ENCODE peak calls at places on chromosomes 11 and 22, in four cellular contexts. One of them, this sample, is unnamed.
A peak's percentile ranks its signal among the peaks of the same experiment; 100 is the strongest.

GRCh38 chr11:76577199-76577920 is 93.2 kb downstream of the LRRC32 start:
- DNase-seq in neuronal stem cell: no peak
- DNase-seq in neural progenitor cell: no peak
- DNase-seq in CD8-positive, alpha-beta memory T cell: no peak
- DNase-seq in this sample: no peak

GRCh38 chr11:120337896-120338840 is 2.0 kb downstream of the ARHGEF12 start:
- DNase-seq in neuronal stem cell: no peak
- DNase-seq in neural progenitor cell: peak; percentile 16
- DNase-seq in CD8-positive, alpha-beta memory T cell: no peak
- DNase-seq in this sample: no peak

GRCh38 chr11:71554996-71555395 is 6.8 kb downstream of the KRTAP5-9 start:
- DNase-seq in neuronal stem cell: no peak
- DNase-seq in neural progenitor cell: no peak
- DNase-seq in CD8-positive, alpha-beta memory T cell: no peak
- DNase-seq in this sample: no peak

GRCh38 chr11:102177974-102178631 is 67.9 kb downstream of the YAP1 start:
- DNase-seq in neuronal stem cell: no peak
- DNase-seq in neural progenitor cell: no peak
- DNase-seq in CD8-positive, alpha-beta memory T cell: no peak
- DNase-seq in this sample: no peak

GRCh38 chr11:36235750-36236149 is 53.5 kb downstream of the COMMD9 start:
- DNase-seq in neuronal stem cell: no peak
- DNase-seq in neural progenitor cell: no peak
- DNase-seq in CD8-positive, alpha-beta memory T cell: no peak
- DNase-seq in this sample: no peak

GRCh38 chr11:102950622-102951081 is 4.9 kb downstream of the MMP13 start:
- DNase-seq in neuronal stem cell: no peak
- DNase-seq in neural progenitor cell: no peak
- DNase-seq in CD8-positive, alpha-beta memory T cell: no peak
- DNase-seq in this sample: no peak

GRCh38 chr11:125301301-125301700 is 136.8 kb downstream of the PKNOX2 start:
- DNase-seq in neuronal stem cell: no peak
- DNase-seq in neural progenitor cell: no peak
- DNase-seq in CD8-positive, alpha-beta memory T cell: no peak
- DNase-seq in this sample: no peak

GRCh38 chr11:114762437-114762836 is 84.1 kb downstream of the NXPE2 start:
- DNase-seq in neuronal stem cell: peak; percentile 46
- DNase-seq in neural progenitor cell: peak; percentile 83
- DNase-seq in CD8-positive, alpha-beta memory T cell: no peak
- DNase-seq in this sample: peak; percentile 64

GRCh38 chr22:24540470-24540869 is 14.5 kb downstream of the GUCD1 start:
- DNase-seq in neuronal stem cell: no peak
- DNase-seq in neural progenitor cell: no peak
- DNase-seq in CD8-positive, alpha-beta memory T cell: no peak
- DNase-seq in this sample: no peak

GRCh38 chr11:125679397-125679796 is 1.2 kb downstream of the ACRV1 start:
- DNase-seq in neuronal stem cell: no peak
- DNase-seq in neural progenitor cell: no peak
- DNase-seq in CD8-positive, alpha-beta memory T cell: no peak
- DNase-seq in this sample: no peak

GRCh38 chr11:126862664-126863247 is 137.8 kb downstream of the KIRREL3 start:
- DNase-seq in neuronal stem cell: no peak
- DNase-seq in neural progenitor cell: peak; percentile 48
- DNase-seq in CD8-positive, alpha-beta memory T cell: no peak
- DNase-seq in this sample: peak; percentile 11

GRCh38 chr11:14980854-14981253 is 8.7 kb upstream of the CALCA start:
- DNase-seq in neuronal stem cell: no peak
- DNase-seq in neural progenitor cell: no peak
- DNase-seq in CD8-positive, alpha-beta memory T cell: no peak
- DNase-seq in this sample: no peak

GRCh38 chr11:119797736-119798135 is 68.7 kb upstream of the NECTIN1 start:
- DNase-seq in neuronal stem cell: peak; percentile 53
- DNase-seq in neural progenitor cell: peak; percentile 77
- DNase-seq in CD8-positive, alpha-beta memory T cell: no peak
- DNase-seq in this sample: no peak

GRCh38 chr11:2311456-2312201 is 9.8 kb downstream of the TSPAN32 start:
- DNase-seq in neuronal stem cell: no peak
- DNase-seq in neural progenitor cell: no peak
- DNase-seq in CD8-positive, alpha-beta memory T cell: no peak
- DNase-seq in this sample: no peak

GRCh38 chr22:47148956-47149748 is 386.7 kb downstream of the TBC1D22A start:
- DNase-seq in neuronal stem cell: no peak
- DNase-seq in neural progenitor cell: no peak
- DNase-seq in CD8-positive, alpha-beta memory T cell: no peak
- DNase-seq in this sample: no peak

GRCh38 chr11:118889796-118890195 is 6.1 kb downstream of the CXCR5 start:
- DNase-seq in neuronal stem cell: no peak
- DNase-seq in neural progenitor cell: no peak
- DNase-seq in CD8-positive, alpha-beta memory T cell: no peak
- DNase-seq in this sample: no peak

GRCh38 chr22:30327864-30328345 is 1.2 kb upstream of the TBC1D10A start:
- DNase-seq in neuronal stem cell: no peak
- DNase-seq in neural progenitor cell: peak; percentile 31
- DNase-seq in CD8-positive, alpha-beta memory T cell: no peak
- DNase-seq in this sample: no peak

GRCh38 chr11:19912206-19913118 is 199.8 kb downstream of the NAV2 start:
- DNase-seq in neuronal stem cell: no peak
- DNase-seq in neural progenitor cell: peak; percentile 32
- DNase-seq in CD8-positive, alpha-beta memory T cell: no peak
- DNase-seq in this sample: no peak

DNA sequence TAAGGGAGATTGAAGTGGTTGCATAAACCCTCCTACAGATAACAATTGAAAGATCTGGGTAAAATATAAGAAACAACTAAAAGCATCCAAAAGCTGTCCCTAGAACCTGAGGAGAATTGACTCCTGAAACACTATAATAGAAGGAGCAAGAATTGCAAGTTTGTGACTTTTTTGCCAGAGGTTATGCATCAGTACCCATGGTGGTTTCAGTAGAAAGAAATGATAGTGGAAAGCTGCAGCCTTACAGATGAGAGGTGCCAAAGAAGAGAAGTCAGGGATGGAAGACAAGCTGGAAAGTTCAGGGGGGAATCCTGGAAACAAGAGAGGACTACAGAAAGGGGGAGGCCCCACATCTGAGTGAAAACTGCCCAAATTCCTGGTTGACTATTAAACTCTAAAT is 80.7 kb downstream of the PACS1 start:
- DNase-seq in neuronal stem cell: no peak
- DNase-seq in neural progenitor cell: no peak
- DNase-seq in CD8-positive, alpha-beta memory T cell: no peak
- DNase-seq in this sample: no peak
- H3K27ac ChIP-seq in neuronal stem cell: no peak overlapping the region
- H3K27ac ChIP-seq in neural progenitor cell: no peak overlapping the region
- H3K27ac ChIP-seq in CD8-positive, alpha-beta memory T cell: no peak overlapping the region
- H3K27ac ChIP-seq in this sample: no peak overlapping the region

GRCh38 chr22:21736084-21736642 is 569 bp upstream of the YPEL1 start:
- DNase-seq in neuronal stem cell: no peak
- DNase-seq in neural progenitor cell: no peak
- DNase-seq in CD8-positive, alpha-beta memory T cell: no peak
- DNase-seq in this sample: no peak
- H3K4me3 ChIP-seq in neuronal stem cell: peak overlapping the region; percentile 74
- H3K4me3 ChIP-seq in neural progenitor cell: peak overlapping the region; percentile 41
- H3K4me3 ChIP-seq in CD8-positive, alpha-beta memory T cell: peak overlapping the region; percentile 33
- H3K4me3 ChIP-seq in this sample: peak overlapping the region; percentile 57

GRCh38 chr22:37625737-37626136 is 13.7 kb upstream of the SH3BP1 start:
- DNase-seq in neuronal stem cell: no peak
- DNase-seq in neural progenitor cell: no peak
- DNase-seq in CD8-positive, alpha-beta memory T cell: no peak
- DNase-seq in this sample: no peak

GRCh38 chr22:37627545-37627944 is 11.9 kb upstream of the SH3BP1 start:
- DNase-seq in neuronal stem cell: no peak
- DNase-seq in neural progenitor cell: no peak
- DNase-seq in CD8-positive, alpha-beta memory T cell: peak; percentile 75
- DNase-seq in this sample: no peak

GRCh38 chr22:37626144-37626543 is 13.3 kb upstream of the SH3BP1 start:
- DNase-seq in neuronal stem cell: no peak
- DNase-seq in neural progenitor cell: no peak
- DNase-seq in CD8-positive, alpha-beta memory T cell: no peak
- DNase-seq in this sample: no peak

GRCh38 chr22:37626556-37627075 is 12.9 kb upstream of the SH3BP1 start:
- DNase-seq in neuronal stem cell: no peak
- DNase-seq in neural progenitor cell: no peak
- DNase-seq in CD8-positive, alpha-beta memory T cell: no peak
- DNase-seq in this sample: no peak

DNA sequence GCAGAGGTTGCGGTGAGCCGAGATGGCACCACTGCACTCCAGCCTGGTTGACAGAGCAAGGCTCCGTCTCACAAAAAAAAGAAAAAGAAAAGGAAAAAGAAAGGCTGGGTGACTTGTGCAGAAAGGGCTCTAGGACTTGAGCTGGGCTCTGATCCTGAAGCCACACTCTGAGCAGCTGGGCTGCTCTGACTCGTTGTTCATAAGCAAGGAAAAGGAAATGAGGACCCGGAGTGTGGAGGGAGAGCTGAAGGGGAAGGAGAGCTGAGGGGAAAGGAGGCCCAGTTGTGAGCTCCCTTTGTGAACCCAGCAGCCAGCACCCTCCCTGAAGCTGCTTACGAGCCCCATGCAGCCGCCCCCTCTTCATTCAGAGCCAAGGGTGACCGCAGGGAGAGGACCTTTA is 12.4 kb upstream of the SH3BP1 start:
- DNase-seq in neuronal stem cell: no peak
- DNase-seq in neural progenitor cell: no peak
- DNase-seq in CD8-positive, alpha-beta memory T cell: no peak
- DNase-seq in this sample: no peak
- H3K27ac ChIP-seq in neuronal stem cell: no peak overlapping the region
- H3K27ac ChIP-seq in neural progenitor cell: no peak overlapping the region
- H3K27ac ChIP-seq in CD8-positive, alpha-beta memory T cell: peak overlapping the region; percentile 38
- H3K27ac ChIP-seq in this sample: no peak overlapping the region

DNA sequence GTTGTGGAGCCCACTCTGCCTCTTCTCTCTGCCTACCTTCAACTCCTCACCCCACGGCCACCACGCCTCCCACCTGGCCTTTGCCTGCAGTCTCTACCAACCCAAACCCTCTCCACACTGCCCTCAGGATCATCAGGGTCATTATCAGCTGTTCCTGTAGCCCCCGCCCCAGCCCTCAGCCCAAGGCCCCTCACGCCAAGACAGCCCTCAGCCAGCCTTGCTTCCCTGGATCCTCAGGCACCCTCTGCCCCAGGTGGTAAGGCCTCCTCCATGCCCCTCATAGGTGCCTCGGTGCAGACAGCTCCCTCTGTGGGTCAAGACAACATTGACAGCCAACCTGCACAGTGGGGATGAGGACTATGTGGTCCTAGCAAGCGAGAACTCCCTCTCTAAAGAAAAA is 1.7 kb downstream of the SBF1 start:
- DNase-seq in neuronal stem cell: no peak
- DNase-seq in neural progenitor cell: peak; percentile 38
- DNase-seq in CD8-positive, alpha-beta memory T cell: peak; percentile 62
- DNase-seq in this sample: no peak
- H3K4me3 ChIP-seq in neuronal stem cell: peak overlapping the region; percentile 80
- H3K4me3 ChIP-seq in neural progenitor cell: no peak overlapping the region
- H3K4me3 ChIP-seq in CD8-positive, alpha-beta memory T cell: peak overlapping the region; percentile 74
- H3K4me3 ChIP-seq in this sample: no peak overlapping the region

GRCh38 chr22:39532215-39533071 is at the start of gene RPS19BP1:
- DNase-seq in neuronal stem cell: peak; percentile 99
- DNase-seq in neural progenitor cell: peak; percentile 99
- DNase-seq in CD8-positive, alpha-beta memory T cell: peak; percentile 99
- DNase-seq in this sample: peak; percentile 100

GRCh38 chr22:39534591-39535301 is 2.2 kb upstream of the RPS19BP1 start:
- DNase-seq in neuronal stem cell: peak; percentile 89
- DNase-seq in neural progenitor cell: peak; percentile 94
- DNase-seq in CD8-positive, alpha-beta memory T cell: peak; percentile 74
- DNase-seq in this sample: no peak

GRCh38 chr22:39535302-39535805 is 2.8 kb upstream of the RPS19BP1 start:
- DNase-seq in neuronal stem cell: no peak
- DNase-seq in neural progenitor cell: no peak
- DNase-seq in CD8-positive, alpha-beta memory T cell: no peak
- DNase-seq in this sample: no peak

GRCh38 chr22:39535831-39536449 is 3.4 kb upstream of the RPS19BP1 start:
- DNase-seq in neuronal stem cell: no peak
- DNase-seq in neural progenitor cell: no peak
- DNase-seq in CD8-positive, alpha-beta memory T cell: no peak
- DNase-seq in this sample: no peak

GRCh38 chr22:39534092-39534506 is 1.6 kb upstream of the RPS19BP1 start:
- DNase-seq in neuronal stem cell: no peak
- DNase-seq in neural progenitor cell: no peak
- DNase-seq in CD8-positive, alpha-beta memory T cell: no peak
- DNase-seq in this sample: no peak
- H3K27ac ChIP-seq in neuronal stem cell: no peak overlapping the region
- H3K27ac ChIP-seq in neural progenitor cell: no peak overlapping the region
- H3K27ac ChIP-seq in CD8-positive, alpha-beta memory T cell: no peak overlapping the region
- H3K27ac ChIP-seq in this sample: no peak overlapping the region

GRCh38 chr11:73660497-73661034 is 14.2 kb downstream of the PLEKHB1 start:
- DNase-seq in neuronal stem cell: no peak
- DNase-seq in neural progenitor cell: no peak
- DNase-seq in CD8-positive, alpha-beta memory T cell: no peak
- DNase-seq in this sample: no peak
- H3K4me3 ChIP-seq in neuronal stem cell: no peak overlapping the region
- H3K4me3 ChIP-seq in neural progenitor cell: no peak overlapping the region
- H3K4me3 ChIP-seq in CD8-positive, alpha-beta memory T cell: no peak overlapping the region
- H3K4me3 ChIP-seq in this sample: no peak overlapping the region